ENCODE peak calls at places on chromosomes 16 and 17, in five cellular contexts. One of them, this sample, is unnamed.

GRCh38 chr17:69779378-69780214 is 295.4 kb upstream of the KCNJ16 start:
- DNase-seq in HAP-1: no peak
- DNase-seq in psoas muscle: no peak
- DNase-seq in NT2/D1: no peak
- DNase-seq in upper lobe of right lung: no peak
- DNase-seq in this sample: no peak

GRCh38 chr17:48234922-48235321 is 127.4 kb downstream of the SNX11 start:
- DNase-seq in HAP-1: no peak
- DNase-seq in psoas muscle: no peak
- DNase-seq in NT2/D1: no peak
- DNase-seq in upper lobe of right lung: no peak
- DNase-seq in this sample: no peak

GRCh38 chr16:88560722-88561484 is 9.3 kb upstream of the ZC3H18 start:
- DNase-seq in HAP-1: peak; percentile 35
- DNase-seq in psoas muscle: no peak
- DNase-seq in NT2/D1: no peak
- DNase-seq in upper lobe of right lung: no peak
- DNase-seq in this sample: no peak

GRCh38 chr16:70529051-70529777 is 5.6 kb downstream of the SF3B3 start:
- DNase-seq in HAP-1: no peak
- DNase-seq in psoas muscle: no peak
- DNase-seq in NT2/D1: no peak
- DNase-seq in upper lobe of right lung: no peak
- DNase-seq in this sample: no peak

GRCh38 chr17:40647549-40648325 is at the start of gene SMARCE1:
- DNase-seq in HAP-1: peak; percentile 76
- DNase-seq in psoas muscle: peak; percentile 87
- DNase-seq in NT2/D1: peak; percentile 42
- DNase-seq in upper lobe of right lung: peak; percentile 88
- DNase-seq in this sample: peak; percentile 74

GRCh38 chr16:69166221-69166833 is 20.6 kb upstream of the SNTB2 start:
- DNase-seq in HAP-1: no peak
- DNase-seq in psoas muscle: no peak
- DNase-seq in NT2/D1: no peak
- DNase-seq in upper lobe of right lung: no peak
- DNase-seq in this sample: no peak

GRCh38 chr17:64780096-64781012 is 118.2 kb upstream of the SMURF2 start:
- DNase-seq in HAP-1: no peak
- DNase-seq in psoas muscle: peak; percentile 63
- DNase-seq in NT2/D1: no peak
- DNase-seq in upper lobe of right lung: peak; percentile 93
- DNase-seq in this sample: peak; percentile 43

GRCh38 chr16:75251280-75252048 is at the start of gene BCAR1:
- DNase-seq in HAP-1: peak; percentile 91
- DNase-seq in psoas muscle: peak; percentile 92
- DNase-seq in NT2/D1: peak; percentile 84
- DNase-seq in upper lobe of right lung: peak; percentile 96
- DNase-seq in this sample: peak; percentile 92

GRCh38 chr17:74579910-74580309 is 12.2 kb downstream of the CD300LD start:
- DNase-seq in HAP-1: no peak
- DNase-seq in psoas muscle: no peak
- DNase-seq in NT2/D1: no peak
- DNase-seq in upper lobe of right lung: no peak
- DNase-seq in this sample: no peak

GRCh38 chr17:332023-332422 is 20.6 kb downstream of the RPH3AL start:
- DNase-seq in HAP-1: no peak
- DNase-seq in psoas muscle: peak; percentile 60
- DNase-seq in NT2/D1: no peak
- DNase-seq in upper lobe of right lung: peak; percentile 38
- DNase-seq in this sample: no peak

GRCh38 chr16:11759997-11760396 is 17.3 kb upstream of the TXNDC11 start:
- DNase-seq in HAP-1: no peak
- DNase-seq in psoas muscle: no peak
- DNase-seq in NT2/D1: no peak
- DNase-seq in upper lobe of right lung: no peak
- DNase-seq in this sample: no peak

GRCh38 chr17:57726838-57727237 is 18.3 kb downstream of the CCDC182 start:
- DNase-seq in HAP-1: no peak
- DNase-seq in psoas muscle: no peak
- DNase-seq in NT2/D1: no peak
- DNase-seq in upper lobe of right lung: no peak
- DNase-seq in this sample: no peak

GRCh38 chr16:19138601-19139000 is 24.8 kb downstream of the ITPRIPL2 start:
- DNase-seq in HAP-1: no peak
- DNase-seq in psoas muscle: peak; percentile 80
- DNase-seq in NT2/D1: no peak
- DNase-seq in upper lobe of right lung: no peak
- DNase-seq in this sample: peak; percentile 71

GRCh38 chr17:41925991-41926590 is 4.3 kb upstream of the ODAD4 start:
- DNase-seq in HAP-1: no peak
- DNase-seq in psoas muscle: no peak
- DNase-seq in NT2/D1: no peak
- DNase-seq in upper lobe of right lung: no peak
- DNase-seq in this sample: no peak
- H3K4me3 ChIP-seq in HAP-1: no peak overlapping the region
- H3K4me3 ChIP-seq in psoas muscle: no peak overlapping the region
- H3K4me3 ChIP-seq in NT2/D1: no peak overlapping the region
- H3K4me3 ChIP-seq in upper lobe of right lung: no peak overlapping the region
- H3K4me3 ChIP-seq in this sample: no peak overlapping the region

GRCh38 chr17:77019955-77020379 is 120.8 kb upstream of the SEC14L1 start:
- DNase-seq in HAP-1: peak; percentile 32
- DNase-seq in psoas muscle: no peak
- DNase-seq in NT2/D1: peak; percentile 70
- DNase-seq in upper lobe of right lung: no peak
- DNase-seq in this sample: no peak
- H3K4me3 ChIP-seq in HAP-1: no peak overlapping the region
- H3K4me3 ChIP-seq in psoas muscle: no peak overlapping the region
- H3K4me3 ChIP-seq in NT2/D1: no peak overlapping the region
- H3K4me3 ChIP-seq in upper lobe of right lung: no peak overlapping the region
- H3K4me3 ChIP-seq in this sample: no peak overlapping the region

GRCh38 chr17:49755681-49756283 is 8.1 kb downstream of the FAM117A start:
- DNase-seq in HAP-1: no peak
- DNase-seq in psoas muscle: no peak
- DNase-seq in NT2/D1: no peak
- DNase-seq in upper lobe of right lung: no peak
- DNase-seq in this sample: no peak
- H3K4me3 ChIP-seq in HAP-1: no peak overlapping the region
- H3K4me3 ChIP-seq in psoas muscle: no peak overlapping the region
- H3K4me3 ChIP-seq in NT2/D1: no peak overlapping the region
- H3K4me3 ChIP-seq in upper lobe of right lung: no peak overlapping the region
- H3K4me3 ChIP-seq in this sample: no peak overlapping the region

GRCh38 chr16:67181346-67181745 is 2.4 kb downstream of the MATCAP1 start:
- DNase-seq in HAP-1: no peak
- DNase-seq in psoas muscle: no peak
- DNase-seq in NT2/D1: no peak
- DNase-seq in upper lobe of right lung: no peak
- DNase-seq in this sample: no peak

GRCh38 chr16:67184453-67185002 is 765 bp upstream of the MATCAP1 start:
- DNase-seq in HAP-1: no peak
- DNase-seq in psoas muscle: no peak
- DNase-seq in NT2/D1: no peak
- DNase-seq in upper lobe of right lung: no peak
- DNase-seq in this sample: no peak

GRCh38 chr16:67183627-67184452 is at the start of gene MATCAP1:
- DNase-seq in HAP-1: peak; percentile 99
- DNase-seq in psoas muscle: peak; percentile 96
- DNase-seq in NT2/D1: peak; percentile 92
- DNase-seq in upper lobe of right lung: peak; percentile 95
- DNase-seq in this sample: peak; percentile 93

GRCh38 chr16:67182288-67182687 is 1.5 kb downstream of the MATCAP1 start:
- DNase-seq in HAP-1: no peak
- DNase-seq in psoas muscle: no peak
- DNase-seq in NT2/D1: no peak
- DNase-seq in upper lobe of right lung: no peak
- DNase-seq in this sample: no peak

GRCh38 chr16:67183284-67183626 is 508 bp downstream of the MATCAP1 start:
- DNase-seq in HAP-1: no peak
- DNase-seq in psoas muscle: no peak
- DNase-seq in NT2/D1: no peak
- DNase-seq in upper lobe of right lung: no peak
- DNase-seq in this sample: no peak
- H3K4me3 ChIP-seq in HAP-1: peak overlapping the region; percentile 92
- H3K4me3 ChIP-seq in psoas muscle: peak overlapping the region; percentile 95
- H3K4me3 ChIP-seq in NT2/D1: peak overlapping the region; percentile 81
- H3K4me3 ChIP-seq in upper lobe of right lung: peak overlapping the region; percentile 79
- H3K4me3 ChIP-seq in this sample: peak overlapping the region; percentile 75

GRCh38 chr17:15966183-15966878 is 21.4 kb downstream of the ADORA2B start:
- DNase-seq in HAP-1: peak; percentile 84
- DNase-seq in psoas muscle: no peak
- DNase-seq in NT2/D1: peak; percentile 72
- DNase-seq in upper lobe of right lung: peak; percentile 88
- DNase-seq in this sample: no peak
- H3K4me3 ChIP-seq in HAP-1: peak overlapping the region; percentile 4
- H3K4me3 ChIP-seq in psoas muscle: no peak overlapping the region
- H3K4me3 ChIP-seq in NT2/D1: peak overlapping the region; percentile 12
- H3K4me3 ChIP-seq in upper lobe of right lung: no peak overlapping the region
- H3K4me3 ChIP-seq in this sample: peak overlapping the region; percentile 25

GRCh38 chr16:53433509-53433908 is 762 bp upstream of the RBL2 start:
- DNase-seq in HAP-1: no peak
- DNase-seq in psoas muscle: no peak
- DNase-seq in NT2/D1: no peak
- DNase-seq in upper lobe of right lung: peak; percentile 69
- DNase-seq in this sample: no peak
- H3K4me3 ChIP-seq in HAP-1: no peak overlapping the region
- H3K4me3 ChIP-seq in psoas muscle: peak overlapping the region; percentile 82
- H3K4me3 ChIP-seq in NT2/D1: no peak overlapping the region
- H3K4me3 ChIP-seq in upper lobe of right lung: peak overlapping the region; percentile 98
- H3K4me3 ChIP-seq in this sample: peak overlapping the region; percentile 100

GRCh38 chr17:59829217-59830006 is 63.3 kb downstream of the TUBD1 start:
- DNase-seq in HAP-1: peak; percentile 37
- DNase-seq in psoas muscle: no peak
- DNase-seq in NT2/D1: no peak
- DNase-seq in upper lobe of right lung: no peak
- DNase-seq in this sample: no peak
- H3K4me3 ChIP-seq in HAP-1: no peak overlapping the region
- H3K4me3 ChIP-seq in psoas muscle: peak overlapping the region; percentile 29
- H3K4me3 ChIP-seq in NT2/D1: no peak overlapping the region
- H3K4me3 ChIP-seq in upper lobe of right lung: no peak overlapping the region
- H3K4me3 ChIP-seq in this sample: peak overlapping the region; percentile 1

GRCh38 chr17:81395600-81396277 is 482 bp downstream of the BAHCC1 start:
- DNase-seq in HAP-1: peak; percentile 39
- DNase-seq in psoas muscle: no peak
- DNase-seq in NT2/D1: no peak
- DNase-seq in upper lobe of right lung: no peak
- DNase-seq in this sample: no peak
- H3K4me3 ChIP-seq in HAP-1: peak overlapping the region; percentile 67
- H3K4me3 ChIP-seq in psoas muscle: peak overlapping the region; percentile 76
- H3K4me3 ChIP-seq in NT2/D1: peak overlapping the region; percentile 71
- H3K4me3 ChIP-seq in upper lobe of right lung: peak overlapping the region; percentile 74
- H3K4me3 ChIP-seq in this sample: peak overlapping the region; percentile 96

This sample was measured in left ventricle myocardium inferior.